ENCODE peak calls at places on chromosomes 11 and 22, in seven cellular contexts. One of them, this sample, is unnamed.

GRCh38 chr11:114746013-114746412 is 67.7 kb downstream of the NXPE2 start:
- DNase-seq in astrocyte of the spinal cord: no peak
- DNase-seq in NCI-H1436 treated with DMSO at 0.1 percent for 48 hours: no peak
- DNase-seq in NCI-H2029 treated with DMSO at 0.1 percent for 48 hours: no peak
- DNase-seq in spleen: no peak
- DNase-seq in A549: no peak
- DNase-seq in A172: no peak
- DNase-seq in this sample: no peak

GRCh38 chr22:44185237-44186120 is 4.8 kb downstream of the PARVG start:
- DNase-seq in A549: no peak
- DNase-seq in spleen: peak
- DNase-seq in A172: no peak
- DNase-seq in NCI-H1436 treated with DMSO at 0.1 percent for 48 hours: no peak
- DNase-seq in NCI-H2029 treated with DMSO at 0.1 percent for 48 hours: no peak
- DNase-seq in astrocyte of the spinal cord: no peak
- DNase-seq in this sample: no peak

GRCh38 chr11:2131371-2132228 is 7.6 kb downstream of the IGF2 start:
- DNase-seq in NCI-H1436 treated with DMSO at 0.1 percent for 48 hours: no peak
- DNase-seq in spleen: no peak
- DNase-seq in A549: no peak
- DNase-seq in A172: no peak
- DNase-seq in NCI-H2029 treated with DMSO at 0.1 percent for 48 hours: no peak
- DNase-seq in astrocyte of the spinal cord: no peak
- DNase-seq in this sample: no peak

GRCh38 chr11:79259800-79260199 is 181.0 kb downstream of the TENM4 start:
- DNase-seq in NCI-H1436 treated with DMSO at 0.1 percent for 48 hours: no peak
- DNase-seq in NCI-H2029 treated with DMSO at 0.1 percent for 48 hours: no peak
- DNase-seq in A549: peak
- DNase-seq in spleen: no peak
- DNase-seq in astrocyte of the spinal cord: no peak
- DNase-seq in A172: no peak
- DNase-seq in this sample: no peak

GRCh38 chr11:66557733-66558326 is 10.6 kb downstream of the CTSF start:
- DNase-seq in A549: no peak
- DNase-seq in A172: no peak
- DNase-seq in NCI-H1436 treated with DMSO at 0.1 percent for 48 hours: no peak
- DNase-seq in NCI-H2029 treated with DMSO at 0.1 percent for 48 hours: no peak
- DNase-seq in spleen: no peak
- DNase-seq in astrocyte of the spinal cord: no peak
- DNase-seq in this sample: no peak

GRCh38 chr22:26367402-26368245 is 61.4 kb upstream of the ASPHD2 start:
- DNase-seq in NCI-H1436 treated with DMSO at 0.1 percent for 48 hours: no peak
- DNase-seq in astrocyte of the spinal cord: peak
- DNase-seq in spleen: no peak
- DNase-seq in A172: peak
- DNase-seq in A549: peak
- DNase-seq in NCI-H2029 treated with DMSO at 0.1 percent for 48 hours: peak
- DNase-seq in this sample: peak

GRCh38 chr11:12397953-12398352 is 20.6 kb downstream of the PARVA start:
- DNase-seq in spleen: no peak
- DNase-seq in NCI-H1436 treated with DMSO at 0.1 percent for 48 hours: no peak
- DNase-seq in A549: no peak
- DNase-seq in NCI-H2029 treated with DMSO at 0.1 percent for 48 hours: no peak
- DNase-seq in astrocyte of the spinal cord: peak
- DNase-seq in A172: peak
- DNase-seq in this sample: no peak

GRCh38 chr11:45092901-45093760 is 53.3 kb upstream of the PRDM11 start:
- DNase-seq in NCI-H1436 treated with DMSO at 0.1 percent for 48 hours: no peak
- DNase-seq in A549: no peak
- DNase-seq in A172: peak
- DNase-seq in spleen: peak
- DNase-seq in astrocyte of the spinal cord: peak
- DNase-seq in NCI-H2029 treated with DMSO at 0.1 percent for 48 hours: no peak
- DNase-seq in this sample: no peak

GRCh38 chr22:38754247-38755154 is 1.3 kb downstream of the SUN2 start:
- DNase-seq in A549: no peak
- DNase-seq in astrocyte of the spinal cord: peak
- DNase-seq in NCI-H1436 treated with DMSO at 0.1 percent for 48 hours: no peak
- DNase-seq in spleen: no peak
- DNase-seq in A172: peak
- DNase-seq in NCI-H2029 treated with DMSO at 0.1 percent for 48 hours: peak
- DNase-seq in this sample: peak

GRCh38 chr11:18853086-18853720 is 61.6 kb upstream of the PTPN5 start:
- DNase-seq in NCI-H1436 treated with DMSO at 0.1 percent for 48 hours: no peak
- DNase-seq in A172: peak
- DNase-seq in A549: peak
- DNase-seq in spleen: no peak
- DNase-seq in NCI-H2029 treated with DMSO at 0.1 percent for 48 hours: peak
- DNase-seq in astrocyte of the spinal cord: peak
- DNase-seq in this sample: peak

GRCh38 chr22:38951734-38952133 is 5.7 kb upstream of the APOBEC3A start:
- DNase-seq in astrocyte of the spinal cord: no peak
- DNase-seq in spleen: no peak
- DNase-seq in NCI-H2029 treated with DMSO at 0.1 percent for 48 hours: no peak
- DNase-seq in A172: no peak
- DNase-seq in NCI-H1436 treated with DMSO at 0.1 percent for 48 hours: no peak
- DNase-seq in A549: no peak
- DNase-seq in this sample: no peak

GRCh38 chr11:13114566-13115465 is 105.7 kb downstream of the RASSF10 start:
- DNase-seq in NCI-H1436 treated with DMSO at 0.1 percent for 48 hours: peak
- DNase-seq in A549: peak
- DNase-seq in A172: no peak
- DNase-seq in spleen: no peak
- DNase-seq in astrocyte of the spinal cord: no peak
- DNase-seq in NCI-H2029 treated with DMSO at 0.1 percent for 48 hours: peak
- DNase-seq in this sample: no peak